ENCODE peak calls at places on chromosomes 12 and 14, in four cellular contexts. F is Peyer's patch, C is psoas muscle, P is uterus. Q is an unnamed sample.

GRCh38 chr14:73227812-73228781 is 9.2 kb upstream of the PAPLN start:
- DNase-seq in P (peak; percentile 79), C (peak; percentile 77), F (no peak), Q (peak; percentile 84)

GRCh38 chr14:62213516-62213915 is 451.3 kb downstream of the SNAPC1 start:
- DNase-seq in F (no peak), C (no peak), P (no peak), Q (peak; percentile 36)

GRCh38 chr12:98228619-98229538 is 286.5 kb upstream of the TMPO start:
- DNase-seq in C (no peak), P (no peak), F (no peak), Q (no peak)

GRCh38 chr14:73787760-73788508 is 63.7 kb upstream of the PTGR2 start:
- DNase-seq in F (no peak), P (no peak), C (no peak), Q (no peak)

GRCh38 chr14:76699901-76700590 is 61.2 kb upstream of the VASH1 start:
- DNase-seq in C (no peak), P (no peak), F (peak; percentile 15), Q (no peak)

GRCh38 chr12:86241600-86241999 is 14.6 kb downstream of the MGAT4C start:
- DNase-seq in F (no peak), C (no peak), P (no peak), Q (no peak)

GRCh38 chr14:99120147-99121026 is 151.6 kb downstream of the BCL11B start:
- DNase-seq in F (no peak), P (no peak), C (no peak), Q (no peak)

GRCh38 chr14:92582706-92583452 is 69.3 kb downstream of the RIN3 start:
- DNase-seq in P (no peak), F (peak; percentile 64), C (no peak), Q (no peak)

GRCh38 chr14:90451443-90451842 is 54.6 kb downstream of the CALM1 start:
- DNase-seq in C (no peak), P (no peak), F (no peak), Q (no peak)

GRCh38 chr14:74531467-74531866 is 37.9 kb downstream of the ISCA2 start:
- DNase-seq in P (no peak), C (no peak), F (no peak), Q (no peak)

GRCh38 chr12:4261655-4262054 is 11.9 kb upstream of the CCND2 start:
- DNase-seq in F (no peak), P (no peak), C (no peak), Q (no peak)

GRCh38 chr12:97575792-97576191 is 113.2 kb downstream of the RMST start:
- DNase-seq in P (no peak), C (no peak), F (no peak), Q (no peak)

GRCh38 chr12:4809449-4810218 is 89.4 kb downstream of the GALNT8 start:
- DNase-seq in P (no peak), C (no peak), F (no peak), Q (no peak)

GRCh38 chr14:64478634-64479250 is 13.4 kb downstream of the AKAP5 start:
- DNase-seq in P (no peak), F (no peak), C (no peak), Q (no peak)

GRCh38 chr12:27969901-27970390 is 2.6 kb downstream of the PTHLH start:
- DNase-seq in C (peak; percentile 62), F (peak; percentile 53), P (peak; percentile 40), Q (no peak)

GRCh38 chr12:55931317-55931779 is 386 bp downstream of the DGKA start:
- DNase-seq in F (no peak), P (peak; percentile 33), C (peak; percentile 53), Q (no peak)

GRCh38 chr14:90831821-90832220 is 15.6 kb upstream of the TTC7B start:
- DNase-seq in C (peak; percentile 10), F (no peak), P (no peak), Q (no peak)

GRCh38 chr14:21398901-21399300 is 15.1 kb upstream of the SUPT16H start:
- DNase-seq in C (no peak), F (no peak), P (no peak), Q (no peak)

GRCh38 chr14:52692248-52692962 is 3.0 kb downstream of the ERO1A start:
- DNase-seq in P (no peak), C (no peak), F (peak; percentile 60), Q (no peak)

GRCh38 chr12:114245555-114245954 is 160.4 kb downstream of the TBX5 start:
- DNase-seq in P (no peak), C (no peak), F (no peak), Q (no peak)

GRCh38 chr14:97185186-97185585 is 388.0 kb downstream of the VRK1 start:
- DNase-seq in C (no peak), F (no peak), P (no peak), Q (no peak)

GRCh38 chr14:59632381-59632780 is 55.8 kb upstream of the CCDC175 start:
- DNase-seq in C (no peak), P (no peak), F (peak; percentile 63), Q (no peak)

GRCh38 chr12:21566223-21566906 is 38.3 kb downstream of the GYS2 start:
- DNase-seq in C (no peak), F (no peak), P (no peak), Q (no peak)

GRCh38 chr12:52884526-52885293 is 20.2 kb downstream of the KRT8 start:
- DNase-seq in F (peak; percentile 92), P (peak; percentile 74), C (peak; percentile 81), Q (no peak)

GRCh38 chr12:27332407-27333310 is at the start of gene BMAL2:
- DNase-seq in F (peak; percentile 48), C (peak; percentile 52), P (peak; percentile 27), Q (no peak)

GRCh38 chr14:86310148-86310547 is 780.2 kb downstream of the FLRT2 start:
- DNase-seq in F (no peak), C (no peak), P (no peak), Q (no peak)

GRCh38 chr12:53709671-53710070 is 17.6 kb downstream of the CALCOCO1 start:
- DNase-seq in C (no peak), F (no peak), P (no peak), Q (no peak)

GRCh38 chr12:122423258-122424165 is 1.0 kb upstream of the CLIP1 start:
- DNase-seq in P (no peak), C (no peak), F (peak; percentile 56), Q (no peak)

GRCh38 chr12:97168804-97169203 is 261.7 kb downstream of the NEDD1 start:
- DNase-seq in F (no peak), P (no peak), C (no peak), Q (no peak)

GRCh38 chr12:93836616-93837260 is 159.6 kb downstream of the CRADD start:
- DNase-seq in P (no peak), F (no peak), C (no peak), Q (no peak)

GRCh38 chr12:113207621-113208040 is 13.6 kb upstream of the TPCN1 start:
- DNase-seq in F (no peak), C (no peak), P (no peak), Q (no peak)

GRCh38 chr14:59439256-59440015 is 25.7 kb downstream of the GPR135 start:
- DNase-seq in F (no peak), P (no peak), C (no peak), Q (no peak)

GRCh38 chr14:49621114-49621881 is 699 bp downstream of the MGAT2 start:
- DNase-seq in C (peak; percentile 91), F (peak; percentile 86), P (peak; percentile 72), Q (no peak)

GRCh38 chr14:74238974-74239847 is at the start of gene VSX2:
- DNase-seq in P (no peak), C (no peak), F (no peak), Q (no peak)

GRCh38 chr14:23517650-23518329 is 33.8 kb downstream of the ZFHX2 start:
- DNase-seq in C (no peak), F (no peak), P (no peak), Q (no peak)

GRCh38 chr12:96425321-96425720 is 25.1 kb upstream of the CDK17 start:
- DNase-seq in P (no peak), C (no peak), F (no peak), Q (peak; percentile 80)

GRCh38 chr12:57173089-57173488 is 25.7 kb upstream of the LRP1-AS start:
- DNase-seq in F (peak; percentile 63), P (no peak), C (no peak), Q (no peak)

GRCh38 chr14:51458563-51458955 is 193.2 kb upstream of the FRMD6 start:
- DNase-seq in C (no peak), P (no peak), F (no peak), Q (peak; percentile 90)

GRCh38 chr14:88493392-88494185 is 61.2 kb downstream of the PTPN21 start:
- DNase-seq in F (no peak), C (no peak), P (no peak), Q (no peak)

GRCh38 chr14:88490168-88490567 is 64.6 kb downstream of the PTPN21 start:
- DNase-seq in C (no peak), F (no peak), P (no peak), Q (no peak)

GRCh38 chr14:88488897-88489296 is 65.9 kb downstream of the PTPN21 start:
- DNase-seq in F (no peak), C (no peak), P (no peak), Q (no peak)

GRCh38 chr14:88492272-88493089 is 62.3 kb downstream of the PTPN21 start:
- DNase-seq in F (peak; percentile 78), P (peak; percentile 52), C (no peak), Q (peak; percentile 58)

GRCh38 chr14:88488081-88488480 is 66.7 kb downstream of the PTPN21 start:
- DNase-seq in P (no peak), F (no peak), C (no peak), Q (no peak)
- H3K27me3 ChIP-seq in P (no peaks in the 10 kb centered on the region), F (no peaks in the 10 kb centered on the region), C (no peaks in the 10 kb centered on the region), Q (no peaks in the 10 kb centered on the region)

DNA sequence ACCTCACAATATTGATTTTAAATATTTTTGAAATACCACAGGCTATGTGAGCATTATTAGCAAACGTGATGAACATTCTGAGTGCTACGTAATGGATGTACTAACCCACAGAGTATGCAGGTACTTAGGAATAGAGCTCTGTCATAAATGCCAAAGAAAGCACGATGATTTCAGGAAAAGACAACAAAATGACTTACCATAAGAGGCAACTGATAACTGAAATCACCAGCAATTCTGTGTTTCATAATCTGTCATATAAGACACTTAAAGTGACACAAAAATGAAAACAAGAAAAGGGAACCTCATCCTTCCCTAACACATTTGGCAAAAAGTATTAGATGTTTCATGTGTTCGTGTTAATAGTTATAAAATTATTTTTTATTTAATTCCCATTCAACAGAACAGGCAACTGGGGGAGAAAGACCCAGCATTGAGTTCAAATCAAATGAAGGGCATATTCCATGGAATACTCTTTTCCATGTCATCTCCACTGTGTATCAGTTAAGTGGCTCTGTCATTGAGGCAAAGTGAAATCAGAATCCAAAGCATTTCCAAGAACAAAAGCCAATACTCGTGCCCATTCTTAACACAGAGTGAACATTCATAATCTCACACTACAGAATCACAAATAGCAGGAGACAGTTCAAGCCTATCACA is 30.4 kb downstream of the ARMH4 start:
- DNase-seq in F (no peak), C (no peak), P (no peak), Q (no peak)
- H3K27ac ChIP-seq in F (no peak overlapping the region), C (no peak overlapping the region), P (no peak overlapping the region), Q (no peak overlapping the region)

DNA sequence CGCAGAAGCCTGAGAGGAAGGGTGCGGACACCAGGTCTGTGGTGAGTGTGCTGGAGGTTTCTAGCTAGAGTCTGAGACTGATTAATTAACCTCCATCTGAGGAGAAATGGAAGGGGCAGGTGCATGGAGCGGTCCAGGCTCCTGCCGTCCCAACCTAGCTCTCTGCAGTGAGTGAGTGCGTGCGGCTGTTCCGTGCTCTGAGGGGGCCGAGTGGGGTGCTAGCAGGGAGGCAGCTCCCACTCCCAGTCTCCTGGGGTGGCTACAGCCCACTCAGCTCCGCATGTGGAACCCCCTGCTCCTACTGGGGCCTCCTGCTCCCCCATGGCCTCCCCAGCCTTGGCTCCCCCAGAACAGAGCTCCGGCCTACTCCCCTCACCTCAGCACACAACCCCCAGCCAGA is 2.9 kb downstream of the LRTM2 start:
- DNase-seq in F (no peak), C (no peak), P (no peak), Q (no peak)
- H3K27me3 ChIP-seq in F (peaks cover 8% of the 10 kb centered on the region), C (peaks cover 24% of the 10 kb centered on the region), P (peaks cover 10% of the 10 kb centered on the region), Q (peaks cover 82% of the 10 kb centered on the region)

GRCh38 chr12:5921966-5922365 is 23.1 kb downstream of the ANO2 start:
- DNase-seq in C (no peak), F (no peak), P (no peak), Q (no peak)
- H3K27ac ChIP-seq in C (no peak overlapping the region), F (no peak overlapping the region), P (no peak overlapping the region), Q (no peak overlapping the region)

Q was measured in AG04450.